ENCODE peak calls at places on chromosomes 7 and 10, in ten cellular contexts. J is CD4-positive, alpha-beta T cell; T is midbrain; V is IMR-90; Q is germinal center; U is HuH-7.5; F is stimulated activated CD4-positive, alpha-beta T cell treated with anti-CD3 and anti-CD28 coated beads, Interleukin-1b, Interleukin-23, amount 100 ng/mL, for 24 hours; C is activated CD4-positive, CD25-positive, alpha-beta regulatory T cell treated with anti-CD3 and anti-CD28 coated beads, Interleukin-2, amount 50 U/mL, for 72 hours; X is T-helper 9 cell; M is activated naive CD4-positive, alpha-beta T cell treated with anti-CD3 and anti-CD28 coated beads for 36 hours. N is an unnamed sample.

GRCh38 chr10:12719365-12719764 is 282.1 kb downstream of the CCDC3 start:
- DNase-seq in J (no peak), T (no peak), V (peak; percentile 39), Q (no peak), U (no peak), F (no peak), C (no peak), X (no peak), M (no peak), N (no peak)

GRCh38 chr10:4708123-4708759 is 117.8 kb upstream of the AKR1E2 start:
- DNase-seq in J (no peak), T (no peak), V (no peak), Q (peak; percentile 15), U (no peak), F (no peak), C (no peak), X (no peak), M (peak; percentile 13), N (no peak)

GRCh38 chr10:88385601-88386203 is 197.4 kb downstream of the RNLS start:
- DNase-seq in J (peak; percentile 55), T (no peak), V (no peak), Q (peak; percentile 62), U (peak; percentile 12), F (peak; percentile 8), C (peak; percentile 32), X (peak; percentile 34), M (peak; percentile 81), N (peak; percentile 77)

GRCh38 chr7:140917258-140917657 is 7.5 kb downstream of the BRAF start:
- DNase-seq in J (no peak), T (no peak), V (no peak), Q (no peak), U (no peak), F (no peak), C (no peak), X (no peak), M (no peak), N (no peak)

GRCh38 chr7:121397346-121397745 is 1.2 kb upstream of the FAM3C start:
- DNase-seq in J (no peak), T (no peak), V (no peak), Q (no peak), U (no peak), F (no peak), C (no peak), X (no peak), M (no peak), N (no peak)

GRCh38 chr7:142956951-142957623 is 5.1 kb downstream of the KEL start:
- DNase-seq in J (no peak), T (no peak), V (no peak), Q (no peak), U (no peak), F (no peak), C (no peak), X (no peak), M (no peak), N (no peak)

GRCh38 chr10:7561216-7561893 is 105.4 kb downstream of the ITIH5 start:
- DNase-seq in J (no peak), T (peak; percentile 41), V (no peak), Q (no peak), U (no peak), F (no peak), C (no peak), X (no peak), M (no peak), N (no peak)

GRCh38 chr7:143300959-143301617 is 12.9 kb downstream of the CASP2 start:
- DNase-seq in J (no peak), T (no peak), V (peak; percentile 94), Q (no peak), U (no peak), F (no peak), C (no peak), X (no peak), M (no peak), N (no peak)

GRCh38 chr10:127041561-127041960 is 136.3 kb downstream of the DOCK1 start:
- DNase-seq in J (no peak), T (no peak), V (peak; percentile 95), Q (no peak), U (no peak), F (no peak), C (no peak), X (no peak), M (no peak), N (no peak)

GRCh38 chr7:44970521-44971051 is 8.2 kb downstream of the MYO1G start:
- DNase-seq in J (no peak), T (no peak), V (no peak), Q (no peak), U (no peak), F (no peak), C (no peak), X (no peak), M (peak; percentile 17), N (no peak)

GRCh38 chr7:69717221-69717620 is 118.9 kb downstream of the AUTS2 start:
- DNase-seq in J (no peak), T (no peak), V (no peak), Q (no peak), U (no peak), F (no peak), C (no peak), X (no peak), M (no peak), N (no peak)

GRCh38 chr7:86786376-86786775 is 142.7 kb downstream of the GRM3 start:
- DNase-seq in J (no peak), T (no peak), V (no peak), Q (no peak), U (no peak), F (no peak), C (no peak), X (no peak), M (no peak), N (no peak)

GRCh38 chr7:128056901-128057300 is 25.7 kb upstream of the LRRC4 start:
- DNase-seq in J (no peak), T (no peak), V (peak; percentile 87), Q (no peak), U (no peak), F (no peak), C (no peak), X (no peak), M (no peak), N (no peak)

GRCh38 chr7:140501941-140502340 is 22.6 kb upstream of the MKRN1 start:
- DNase-seq in J (no peak), T (no peak), V (no peak), Q (no peak), U (no peak), F (no peak), C (no peak), X (no peak), M (no peak), N (no peak)

GRCh38 chr7:43905209-43905946 is 1.0 kb downstream of the URGCP start:
- DNase-seq in J (no peak), T (no peak), V (no peak), Q (no peak), U (peak; percentile 80), F (no peak), C (no peak), X (no peak), M (no peak), N (no peak)

GRCh38 chr10:86698207-86698940 is 30.1 kb downstream of the LDB3 start:
- DNase-seq in J (no peak), T (no peak), V (no peak), Q (no peak), U (no peak), F (no peak), C (no peak), X (no peak), M (no peak), N (no peak)

GRCh38 chr10:77552252-77552651 is 85.4 kb downstream of the KCNMA1 start:
- DNase-seq in J (no peak), T (peak; percentile 25), V (no peak), Q (no peak), U (no peak), F (no peak), C (no peak), X (no peak), M (no peak), N (no peak)

GRCh38 chr10:78427497-78428031 is 393.9 kb downstream of the RPS24 start:
- DNase-seq in J (no peak), T (no peak), V (no peak), Q (no peak), U (no peak), F (no peak), C (no peak), X (no peak), M (no peak), N (no peak)

GRCh38 chr7:15140431-15140830 is 237.9 kb upstream of the DGKB start:
- DNase-seq in J (no peak), T (no peak), V (no peak), Q (no peak), U (no peak), F (no peak), C (no peak), X (no peak), M (no peak), N (no peak)

GRCh38 chr7:129238546-129238945 is 13.7 kb downstream of the AHCYL2 start:
- DNase-seq in J (no peak), T (no peak), V (no peak), Q (no peak), U (no peak), F (no peak), C (no peak), X (no peak), M (no peak), N (no peak)

GRCh38 chr7:28573059-28573553 is 160.8 kb downstream of the CREB5 start:
- DNase-seq in J (no peak), T (no peak), V (peak; percentile 47), Q (peak; percentile 26), U (no peak), F (no peak), C (no peak), X (no peak), M (no peak), N (no peak)

GRCh38 chr10:33291053-33291592 is 43.3 kb downstream of the NRP1 start:
- DNase-seq in J (no peak), T (no peak), V (peak; percentile 87), Q (no peak), U (no peak), F (no peak), C (no peak), X (no peak), M (no peak), N (no peak)

GRCh38 chr7:112708236-112708635 is 82.0 kb downstream of the TMEM168 start:
- DNase-seq in J (no peak), T (no peak), V (no peak), Q (no peak), U (no peak), F (no peak), C (no peak), X (no peak), M (no peak), N (no peak)

GRCh38 chr7:16921644-16922257 is 40.0 kb upstream of the AGR3 start:
- DNase-seq in J (no peak), T (no peak), V (peak; percentile 20), Q (no peak), U (no peak), F (no peak), C (no peak), X (no peak), M (no peak), N (no peak)

GRCh38 chr7:159112136-159113011 is 32.3 kb downstream of the VIPR2 start:
- DNase-seq in J (no peak), T (no peak), V (no peak), Q (no peak), U (no peak), F (no peak), C (no peak), X (no peak), M (peak; percentile 23), N (no peak)

GRCh38 chr7:98360221-98361124 is 40.4 kb downstream of the BAIAP2L1 start:
- DNase-seq in J (no peak), T (no peak), V (no peak), Q (no peak), U (peak; percentile 27), F (no peak), C (no peak), X (no peak), M (no peak), N (no peak)

GRCh38 chr7:129283938-129284337 is 59.1 kb downstream of the AHCYL2 start:
- DNase-seq in J (no peak), T (no peak), V (no peak), Q (no peak), U (no peak), F (no peak), C (no peak), X (no peak), M (no peak), N (no peak)

GRCh38 chr10:87952612-87953011 is 89.2 kb downstream of the PTEN start:
- DNase-seq in J (no peak), T (no peak), V (no peak), Q (no peak), U (no peak), F (no peak), C (no peak), X (no peak), M (no peak), N (no peak)